ENCODE peak calls at places on chromosomes 2 and 18, in ten cellular contexts. T is H9, M is tibial nerve, K is transverse colon, G is astrocyte of the spinal cord, I is AG09309, L is tibial artery, X is thoracic aorta, E is cardiac fibroblast, R is OCI-LY7. V is an unnamed sample.

GRCh38 chr2:38535745-38536506 is 66.8 kb downstream of the HNRNPLL start:
- DNase-seq in K (peak), I (no peak), M (peak), R (peak), G (peak), L (peak), E (peak), X (no peak), T (peak), V (peak)

GRCh38 chr2:38184964-38185603 is 109.1 kb upstream of the CYP1B1 start:
- DNase-seq in M (no peak), R (peak), L (no peak), E (peak), X (no peak), I (no peak), K (no peak), T (no peak), G (peak), V (no peak)

GRCh38 chr2:217033191-217033590 is 173.3 kb upstream of the TNP1 start:
- DNase-seq in L (no peak), E (no peak), X (no peak), K (no peak), M (no peak), T (no peak), I (no peak), G (no peak), R (no peak), V (no peak)

GRCh38 chr2:17353268-17353667 is 165.0 kb downstream of the RAD51AP2 start:
- DNase-seq in R (no peak), X (no peak), I (no peak), M (no peak), L (no peak), E (no peak), T (no peak), G (no peak), K (no peak), V (no peak)

GRCh38 chr2:223247136-223247535 is 195.1 kb downstream of the KCNE4 start:
- DNase-seq in R (peak), M (no peak), G (peak), E (peak), L (no peak), I (no peak), K (no peak), X (no peak), T (no peak), V (no peak)

GRCh38 chr18:48819781-48820482 is 130.8 kb downstream of the SMAD7 start:
- DNase-seq in X (no peak), I (no peak), E (no peak), L (peak), R (no peak), G (no peak), M (no peak), T (peak), K (peak), V (peak)

GRCh38 chr2:224966663-224967062 is 75.6 kb downstream of the DOCK10 start:
- DNase-seq in E (no peak), X (no peak), I (no peak), L (no peak), R (no peak), K (no peak), M (no peak), T (no peak), G (no peak), V (no peak)

GRCh38 chr2:20050104-20050711 is 1.2 kb downstream of the LAPTM4A start:
- DNase-seq in G (peak), M (no peak), T (no peak), I (peak), X (no peak), R (peak), E (peak), K (peak), L (no peak), V (no peak)

GRCh38 chr18:71105078-71105819 is 816.4 kb downstream of the SOCS6 start:
- DNase-seq in L (no peak), G (peak), I (no peak), X (no peak), K (no peak), T (no peak), M (no peak), R (no peak), E (peak), V (no peak)

GRCh38 chr18:3332376-3332775 is 70.4 kb downstream of the MYL12B start:
- DNase-seq in X (no peak), G (no peak), K (no peak), T (no peak), R (no peak), L (no peak), E (peak), M (no peak), I (no peak), V (no peak)

GRCh38 chr2:28268386-28268785 is 124.3 kb upstream of the FOSL2 start:
- DNase-seq in X (no peak), G (no peak), M (no peak), L (no peak), R (no peak), E (peak), K (no peak), I (no peak), T (no peak), V (no peak)

GRCh38 chr2:2843969-2844548 is 513.0 kb upstream of the MYT1L start:
- DNase-seq in I (no peak), G (no peak), E (no peak), T (no peak), R (peak), K (no peak), X (no peak), M (no peak), L (no peak), V (no peak)

GRCh38 chr2:70123051-70123828 is 36.0 kb downstream of the PCBP1 start:
- DNase-seq in E (peak), I (no peak), G (peak), M (peak), R (no peak), L (peak), K (peak), T (peak), X (no peak), V (no peak)

GRCh38 chr18:66553824-66554223 is 50.1 kb downstream of the CDH19 start:
- DNase-seq in L (no peak), E (peak), K (no peak), T (no peak), M (no peak), R (no peak), G (peak), I (no peak), X (no peak), V (no peak)

GRCh38 chr2:137467246-137467862 is 496.9 kb upstream of the HNMT start:
- DNase-seq in X (no peak), E (peak), M (no peak), R (peak), I (no peak), K (peak), G (peak), T (peak), L (peak), V (no peak)

GRCh38 chr2:172253190-172254052 is 150.7 kb upstream of the DLX2 start:
- DNase-seq in L (peak), M (no peak), I (peak), E (peak), X (peak), G (peak), K (peak), R (no peak), T (no peak), V (no peak)

GRCh38 chr2:170375192-170375591 is 197.2 kb downstream of the MYO3B start:
- DNase-seq in L (no peak), T (no peak), I (no peak), E (no peak), K (no peak), R (no peak), G (no peak), M (no peak), X (no peak), V (no peak)

GRCh38 chr2:45232824-45233223 is 223.6 kb upstream of the SIX2 start:
- DNase-seq in X (no peak), L (no peak), G (no peak), R (no peak), K (no peak), I (no peak), M (no peak), E (peak), T (no peak), V (no peak)

GRCh38 chr2:71389379-71390072 is 57.9 kb downstream of the ZNF638 start:
- DNase-seq in K (no peak), G (no peak), R (no peak), T (no peak), E (no peak), I (no peak), M (no peak), X (no peak), L (no peak), V (no peak)

GRCh38 chr18:12318334-12318697 is 10.3 kb downstream of the TUBB6 start:
- DNase-seq in E (no peak), K (no peak), I (no peak), R (peak), L (no peak), X (no peak), M (no peak), T (no peak), G (no peak), V (no peak)

GRCh38 chr2:205947621-205948495 is 138.1 kb downstream of the INO80D start:
- DNase-seq in R (peak), I (peak), K (peak), T (peak), X (peak), L (peak), G (peak), M (peak), E (peak), V (peak)

GRCh38 chr2:43898134-43898957 is 59.6 kb downstream of the ABCG8 start:
- DNase-seq in R (no peak), I (no peak), G (peak), X (no peak), M (no peak), K (peak), L (no peak), E (no peak), T (no peak), V (no peak)

GRCh38 chr2:43136011-43136799 is 90.2 kb downstream of the ZFP36L2 start:
- DNase-seq in M (no peak), T (no peak), I (no peak), K (no peak), G (no peak), X (no peak), E (no peak), L (no peak), R (peak), V (no peak)

GRCh38 chr18:24514439-24514838 is 54.0 kb downstream of the HRH4 start:
- DNase-seq in T (peak), G (peak), I (no peak), M (no peak), K (no peak), E (peak), R (peak), X (no peak), L (no peak), V (no peak)

GRCh38 chr2:206031950-206032567 is 53.9 kb downstream of the INO80D start:
- DNase-seq in L (no peak), G (no peak), M (no peak), T (no peak), I (no peak), E (no peak), R (no peak), K (no peak), X (no peak), V (no peak)

GRCh38 chr2:163269375-163270021 is 430.9 kb upstream of the KCNH7 start:
- DNase-seq in T (no peak), L (no peak), I (no peak), X (no peak), M (no peak), R (no peak), E (peak), K (no peak), G (no peak), V (no peak)

GRCh38 chr2:14941151-14941631 is 308.7 kb downstream of the LRATD1 start:
- DNase-seq in L (no peak), T (no peak), R (no peak), I (no peak), G (no peak), M (peak), E (no peak), K (peak), X (no peak), V (no peak)

GRCh38 chr2:178863856-178864620 is 56.8 kb upstream of the TTN start:
- DNase-seq in I (no peak), G (peak), X (peak), E (peak), K (no peak), R (no peak), L (peak), M (no peak), T (peak), V (no peak)

GRCh38 chr2:191043438-191043837 is 29.5 kb upstream of the STAT1 start:
- DNase-seq in L (no peak), K (no peak), X (no peak), I (no peak), M (no peak), E (peak), R (no peak), T (no peak), G (peak), V (no peak)

GRCh38 chr2:120576509-120577474 is 158.9 kb upstream of the GLI2 start:
- DNase-seq in R (no peak), K (peak), X (no peak), E (peak), I (peak), G (no peak), L (no peak), M (no peak), T (no peak), V (no peak)

GRCh38 chr2:224736227-224736626 is 20.1 kb upstream of the CCDC195 start:
- DNase-seq in L (no peak), I (no peak), T (no peak), M (no peak), R (no peak), E (no peak), G (no peak), K (no peak), X (no peak), V (no peak)

GRCh38 chr2:1313240-1313924 is 99.9 kb upstream of the TPO start:
- DNase-seq in G (no peak), L (no peak), R (no peak), E (no peak), T (no peak), K (no peak), X (no peak), M (no peak), I (no peak), V (no peak)
- TF ChIP-seq CTCF in G (no peak), L (no peak), R (no peak), E (no peak), T (no peak), K (no peak), X (no peak), M (no peak), I (no peak), V (no peak)

GRCh38 chr2:50513724-50514123 is 518.2 kb downstream of the NRXN1 start:
- DNase-seq in E (no peak), R (no peak), G (no peak), T (no peak), X (no peak), I (no peak), K (no peak), L (no peak), M (no peak), V (no peak)
- TF ChIP-seq CTCF in E (no peak), R (peak), G (no peak), T (peak), X (no peak), I (no peak), K (no peak), L (no peak), M (no peak), V (no peak)

GRCh38 chr2:118882693-118883336 is 35.4 kb upstream of the EN1 start:
- DNase-seq in X (no peak), K (peak), E (peak), R (peak), G (peak), T (peak), I (peak), M (no peak), L (peak), V (peak)
- TF ChIP-seq CTCF in X (peak), K (peak), E (peak), R (peak), G (peak), T (peak), I (peak), M (peak), L (peak), V (no peak)

GRCh38 chr2:133266075-133266925 is 302.0 kb downstream of the NCKAP5 start:
- DNase-seq in L (no peak), E (peak), R (no peak), I (no peak), T (peak), X (no peak), G (peak), K (no peak), M (no peak), V (no peak)
- TF ChIP-seq CTCF in L (no peak), E (peak), R (no peak), I (peak), T (peak), X (no peak), G (peak), K (no peak), M (no peak), V (no peak)

GRCh38 chr2:160044728-160045127 is 17.7 kb downstream of the PLA2R1 start:
- DNase-seq in K (no peak), I (no peak), T (peak), E (no peak), L (no peak), R (no peak), M (no peak), X (no peak), G (no peak), V (no peak)
- TF ChIP-seq CTCF in K (no peak), I (no peak), T (peak), E (no peak), L (no peak), R (no peak), M (no peak), X (no peak), G (no peak), V (no peak)

DNA sequence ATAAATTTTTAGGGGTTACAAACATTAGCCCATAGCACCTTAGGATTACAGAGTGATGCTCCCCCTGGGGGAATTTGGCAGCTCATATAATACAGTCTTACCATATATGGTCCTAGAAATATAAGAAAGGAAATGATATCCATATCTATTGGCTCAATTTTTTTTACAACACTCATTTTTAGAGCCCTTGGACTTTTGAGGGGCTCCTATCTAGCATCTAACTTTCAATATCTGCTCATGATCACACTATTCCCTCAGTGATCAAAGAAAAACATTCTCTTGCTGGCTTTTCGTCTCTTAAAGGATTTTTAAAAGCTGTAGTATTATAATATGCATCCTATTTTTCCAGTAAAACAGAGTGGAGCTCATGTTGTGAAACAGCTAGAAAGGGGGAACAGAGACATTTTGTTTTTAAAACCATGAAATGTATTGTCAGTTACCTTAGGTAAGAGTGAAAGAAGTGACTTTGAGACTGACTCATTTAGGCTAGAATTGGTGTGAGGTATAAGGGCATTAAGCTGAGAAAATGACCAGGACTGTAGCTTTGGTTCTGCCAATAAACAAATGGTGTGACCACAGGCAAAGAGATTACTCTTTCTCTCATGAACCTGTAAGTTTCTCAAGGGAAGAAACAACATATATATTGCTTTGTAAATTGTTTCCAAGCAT is 65.8 kb downstream of the ALPK2 start:
- DNase-seq in R (no peak), K (no peak), I (no peak), X (no peak), G (no peak), M (no peak), T (no peak), E (no peak), L (no peak), V (no peak)
- TF ChIP-seq CTCF in R (no peak), K (no peak), I (no peak), X (no peak), G (no peak), M (no peak), T (no peak), E (no peak), L (no peak), V (no peak)

DNA sequence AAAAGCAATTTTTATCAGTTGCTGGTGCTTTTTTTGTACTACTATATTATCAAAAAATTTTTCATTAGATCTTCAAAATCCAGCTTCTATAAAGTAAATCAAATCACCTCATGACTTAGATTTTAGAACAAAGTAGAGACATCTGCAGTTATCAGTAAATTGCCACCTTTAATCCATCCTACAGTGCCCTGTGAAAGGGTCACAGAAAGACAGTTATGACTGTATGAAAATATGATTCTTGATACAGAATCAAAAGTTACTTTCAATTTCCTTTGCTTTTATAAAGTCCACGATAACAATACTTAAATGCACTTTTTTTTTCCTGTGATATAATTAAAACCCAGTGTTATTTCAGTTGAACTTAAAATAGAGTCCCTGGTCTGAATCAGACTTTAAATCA is 61.4 kb downstream of the PRPF40A start:
- DNase-seq in K (no peak), G (no peak), T (no peak), E (no peak), X (no peak), I (no peak), L (no peak), M (no peak), R (no peak), V (no peak)
- TF ChIP-seq CTCF in K (no peak), G (no peak), T (no peak), E (no peak), X (no peak), I (no peak), L (no peak), M (no peak), R (no peak), V (no peak)

GRCh38 chr2:110853516-110853915 is 121.1 kb downstream of the ACOXL start:
- DNase-seq in K (peak), E (peak), I (no peak), G (peak), X (no peak), L (no peak), R (peak), M (no peak), T (peak), V (no peak)
- TF ChIP-seq CTCF in K (peak), E (peak), I (peak), G (peak), X (no peak), L (no peak), R (peak), M (peak), T (peak), V (no peak)